ENCODE peak calls at places on chromosomes 12 and 14, in four cellular contexts. T is K562, J is IMR-90, P is HepG2. G is an unnamed sample.

GRCh38 chr14:21104448-21105060 is 3.7 kb downstream of the TMEM253 start:
- DNase-seq in P (no peak), T (peak), J (peak), G (peak)

GRCh38 chr14:34169561-34169960 is 218.7 kb upstream of the EGLN3 start:
- DNase-seq in P (no peak), J (no peak), T (no peak), G (no peak)

GRCh38 chr12:19783547-19784444 is 344.5 kb downstream of the AEBP2 start:
- DNase-seq in P (no peak), T (no peak), J (no peak), G (no peak)

GRCh38 chr14:72611956-72612500 is 281.9 kb downstream of the DPF3 start:
- DNase-seq in T (no peak), J (no peak), P (no peak), G (no peak)

GRCh38 chr12:58557646-58558045 is 362.7 kb downstream of the LRIG3 start:
- DNase-seq in J (no peak), T (no peak), P (no peak), G (no peak)

GRCh38 chr12:5459051-5459782 is 27.3 kb downstream of the NTF3 start:
- DNase-seq in P (no peak), J (no peak), T (no peak), G (no peak)

GRCh38 chr14:24255438-24255837 is 7.5 kb downstream of the TGM1 start:
- DNase-seq in T (no peak), P (no peak), J (no peak), G (no peak)

GRCh38 chr12:25435431-25435830 is 117.7 kb downstream of the LMNTD1 start:
- DNase-seq in P (no peak), J (no peak), T (no peak), G (no peak)

GRCh38 chr14:61678966-61679365 is 16.3 kb upstream of the HIF1A start:
- DNase-seq in P (no peak), J (no peak), T (no peak), G (no peak)

DNA sequence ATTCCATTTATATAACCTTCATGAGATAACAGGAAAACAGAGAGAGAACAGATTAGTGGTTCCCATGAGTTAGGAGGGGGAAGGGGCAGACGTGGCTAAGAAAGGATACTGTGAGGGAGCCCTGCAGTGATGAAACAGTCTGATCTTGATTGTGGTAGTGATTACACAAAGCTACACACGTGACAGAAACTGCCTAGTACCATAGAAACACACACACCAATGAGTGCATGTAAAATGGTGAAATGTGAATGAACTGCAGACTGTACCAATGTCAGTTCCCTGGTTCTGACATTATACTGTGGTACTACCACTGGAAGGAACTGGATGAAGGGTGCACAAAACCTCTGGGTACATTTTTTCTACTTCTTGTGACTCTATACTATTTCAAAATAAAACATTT is 36.9 kb downstream of the NRDE2 start:
- DNase-seq in T (no peak), P (no peak), J (no peak), G (no peak)
- TF ChIP-seq MAZ in T (no peak), P (no peak), J (no peak), G (no peak)

GRCh38 chr14:96207686-96208085 is 3.0 kb downstream of the BDKRB2 start:
- DNase-seq in T (no peak), J (no peak), P (no peak), G (no peak)

GRCh38 chr14:96205059-96205993 is 687 bp downstream of the BDKRB2 start:
- DNase-seq in T (no peak), P (no peak), J (no peak), G (peak)

GRCh38 chr14:96204151-96205058 is at the start of gene BDKRB2:
- DNase-seq in P (peak), J (peak), T (peak), G (peak)

GRCh38 chr14:96206461-96206860 is 1.8 kb downstream of the BDKRB2 start:
- DNase-seq in P (no peak), T (no peak), J (no peak), G (no peak)

DNA sequence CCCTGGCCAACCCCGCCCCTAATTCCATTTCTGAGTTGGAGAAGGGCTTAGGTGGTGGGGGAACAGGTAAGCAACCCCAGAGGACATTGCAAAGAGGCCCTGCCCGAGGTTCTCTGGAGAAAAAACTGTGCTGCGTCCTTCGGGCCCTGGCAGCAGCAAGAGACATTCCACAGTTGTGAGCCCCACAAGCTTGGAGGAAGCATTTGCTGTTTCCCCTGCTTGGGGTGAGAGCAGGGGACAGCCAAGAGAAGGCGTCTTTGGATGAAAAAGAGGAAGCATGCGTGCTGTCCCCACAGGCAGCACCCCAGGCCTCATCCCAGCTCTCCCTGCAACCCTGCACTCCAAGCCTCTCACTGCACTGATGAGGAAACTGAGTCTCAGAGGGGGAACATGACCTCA is 1.4 kb downstream of the BDKRB2 start:
- DNase-seq in T (no peak), P (no peak), J (no peak), G (no peak)
- TF ChIP-seq MAZ in T (no peak), P (no peak), J (no peak), G (no peak)

DNA sequence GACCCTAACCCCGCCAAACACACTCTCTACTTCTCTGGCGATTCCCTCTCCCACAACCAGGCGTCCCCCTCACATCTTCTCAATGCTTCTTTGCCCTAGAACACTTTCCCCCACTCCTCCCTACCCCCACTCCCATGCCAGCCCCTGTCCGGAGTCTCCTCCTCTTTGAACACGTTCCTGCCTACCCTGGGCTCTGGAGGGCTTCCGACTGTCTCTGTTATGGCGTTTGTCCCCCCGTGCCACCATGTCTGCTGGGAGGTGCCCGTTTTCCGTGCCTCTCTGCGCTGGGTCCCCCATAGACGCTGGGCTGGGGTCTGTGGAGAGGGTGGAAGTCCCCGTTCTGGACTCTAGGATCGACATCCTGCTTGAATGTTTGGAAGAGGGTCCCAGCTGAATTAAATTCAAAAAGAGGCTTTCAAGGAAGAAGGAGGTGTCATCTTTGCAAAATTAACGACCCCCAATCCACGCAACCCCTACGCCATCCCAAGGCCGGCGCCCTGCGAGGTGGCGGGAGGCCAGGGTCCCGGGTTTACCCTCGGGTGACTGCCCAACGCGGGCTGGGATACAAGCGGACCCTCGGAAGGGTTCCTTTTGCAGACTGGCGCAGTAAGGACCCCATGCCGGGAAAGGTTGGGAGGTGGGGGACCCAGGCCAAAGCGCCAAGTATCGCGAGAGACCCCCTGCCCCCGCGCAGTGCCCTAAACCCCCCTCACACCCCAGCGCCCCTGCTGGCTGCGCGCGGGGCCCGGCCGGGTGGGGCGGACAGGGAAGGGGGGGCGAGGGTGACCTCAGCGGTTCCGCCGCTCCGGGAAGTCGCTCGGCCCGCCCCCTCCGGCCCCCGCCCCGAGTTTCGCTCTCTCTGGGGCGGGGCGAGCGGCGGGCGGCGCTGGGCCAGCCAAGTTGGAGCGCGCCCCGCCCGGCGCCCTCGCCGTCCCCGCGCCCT is 973 bp upstream of the ZBTB42 start:
- DNase-seq in J (peak), T (peak), P (peak), G (no peak)
- TF ChIP-seq MAZ in J (peak), T (peak), P (peak), G (no peak)

GRCh38 chr14:96086032-96086431 is 46.9 kb downstream of the C14orf132 start:
- DNase-seq in J (peak), P (no peak), T (no peak), G (peak)

GRCh38 chr14:96089401-96089800 is 50.2 kb downstream of the C14orf132 start:
- DNase-seq in P (no peak), J (no peak), T (no peak), G (no peak)

GRCh38 chr14:96088911-96089310 is 49.7 kb downstream of the C14orf132 start:
- DNase-seq in P (no peak), J (no peak), T (no peak), G (no peak)

GRCh38 chr14:96086574-96087077 is 47.5 kb downstream of the C14orf132 start:
- DNase-seq in J (peak), P (no peak), T (no peak), G (no peak)

GRCh38 chr14:96088131-96088880 is 49.1 kb downstream of the C14orf132 start:
- DNase-seq in T (no peak), P (no peak), J (no peak), G (no peak)
- TF ChIP-seq MAZ in T (no peak), P (no peak), J (no peak), G (no peak)

DNA sequence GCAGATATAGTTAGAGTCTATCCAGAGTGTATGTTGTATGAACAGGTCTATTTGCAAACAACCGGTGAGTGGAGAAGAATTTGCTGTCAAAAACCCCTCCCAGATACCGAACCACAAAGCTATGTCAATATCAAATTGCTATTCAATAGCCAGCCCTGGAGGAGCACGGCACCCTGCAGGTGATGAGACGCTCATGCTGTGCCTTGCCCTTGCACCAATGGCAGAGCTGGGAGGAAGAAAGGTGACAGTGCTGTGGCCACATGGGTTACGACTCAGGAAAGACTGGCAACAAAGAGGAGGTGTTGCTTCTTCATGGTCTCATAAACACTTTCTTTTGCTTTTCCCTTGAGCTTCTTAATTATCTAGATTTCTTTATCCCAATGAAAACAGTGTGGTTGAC is 55.7 kb downstream of the PAX9 start:
- DNase-seq in T (no peak), J (no peak), P (peak), G (no peak)
- TF ChIP-seq MAZ in T (no peak), J (no peak), P (no peak), G (no peak)

GRCh38 chr12:47383942-47384341 is 304.2 kb upstream of the AMIGO2 start:
- DNase-seq in P (no peak), T (no peak), J (peak), G (no peak)
- TF ChIP-seq MAZ in P (no peak), T (no peak), J (no peak), G (no peak)

DNA sequence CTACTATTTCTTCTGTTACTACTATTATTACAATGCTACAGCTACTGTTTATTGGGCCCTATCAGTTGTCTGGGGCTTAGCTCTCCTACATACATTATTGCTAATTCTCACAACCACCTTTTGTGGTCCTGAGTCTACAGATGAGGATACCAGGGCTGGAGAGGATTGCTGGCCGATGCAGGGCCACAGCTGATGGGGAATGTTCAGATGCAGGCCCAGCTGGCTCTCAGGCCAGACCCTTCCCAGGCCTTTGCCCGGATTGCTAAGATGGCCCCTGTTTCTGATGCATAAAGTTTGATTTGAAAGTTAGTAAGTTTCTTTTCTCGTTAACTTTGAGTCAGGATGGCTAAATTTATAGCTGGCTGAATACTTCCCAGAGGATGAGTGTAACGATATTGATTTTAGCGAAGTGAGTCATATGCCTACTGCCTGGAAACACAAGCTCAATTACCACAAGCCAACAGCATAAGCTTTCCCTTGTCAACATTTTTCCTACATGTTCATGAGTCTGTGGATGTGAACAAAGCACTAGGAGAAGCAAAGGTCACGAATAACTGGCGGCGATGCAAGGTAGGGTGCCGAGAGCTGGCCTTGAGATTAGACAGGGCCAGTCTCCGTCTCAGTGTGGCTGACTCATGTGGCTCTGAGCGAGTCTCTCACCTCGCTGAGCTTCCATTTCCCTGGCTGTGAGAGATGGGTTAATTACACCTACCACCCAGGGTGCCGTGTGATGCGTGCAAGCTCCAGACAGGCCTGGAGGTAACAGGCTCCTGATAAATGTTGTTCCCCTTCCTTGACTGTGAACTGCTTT is 111.0 kb downstream of the BEGAIN start:
- DNase-seq in J (peak), T (no peak), P (peak), G (peak)
- TF ChIP-seq MAZ in J (peak), T (no peak), P (no peak), G (no peak)